ENCODE peak calls at places on chromosome 19, in five cellular contexts. C, O, X, M and B are unnamed samples.

GRCh38 chr19:47438793-47439220 is 19.5 kb upstream of the MEIS3 start:
- DNase-seq in O (peak; percentile 34), C (no peak), X (no peak), M (peak; percentile 36), B (no peak)

GRCh38 chr19:14185158-14185557 is 20.8 kb downstream of the ADGRL1 start:
- DNase-seq in C (no peak), O (no peak), X (no peak), M (no peak), B (no peak)

GRCh38 chr19:51142119-51142518 is at the start of gene SIGLEC7:
- DNase-seq in C (no peak), O (peak; percentile 62), M (no peak), X (peak; percentile 82), B (no peak)

GRCh38 chr19:30391554-30392551 is 19.7 kb downstream of the ZNF536 start:
- DNase-seq in C (no peak), X (no peak), M (no peak), O (peak; percentile 34), B (no peak)

GRCh38 chr19:4534836-4535658 is at the start of gene PLIN5:
- DNase-seq in C (peak; percentile 97), O (no peak), M (peak; percentile 96), X (peak; percentile 87), B (no peak)

GRCh38 chr19:51098366-51099069 is 9.7 kb downstream of the CTU1 start:
- DNase-seq in C (peak; percentile 76), O (no peak), M (no peak), X (peak; percentile 83), B (no peak)

GRCh38 chr19:45939792-45940514 is 25.4 kb upstream of the NANOS2 start:
- DNase-seq in C (no peak), O (peak; percentile 50), M (no peak), X (peak; percentile 44), B (no peak)

GRCh38 chr19:36215276-36216171 is 618 bp downstream of the ZNF146 start:
- DNase-seq in X (no peak), M (no peak), C (no peak), O (peak; percentile 25), B (no peak)

GRCh38 chr19:54029930-54030490 is 33.7 kb downstream of the VSTM1 start:
- DNase-seq in M (peak; percentile 66), C (peak; percentile 45), O (peak; percentile 76), X (peak; percentile 76), B (no peak)

GRCh38 chr19:43956827-43957226 is 5.8 kb downstream of the ZNF221 start:
- DNase-seq in M (no peak), O (peak; percentile 6), C (no peak), X (no peak), B (no peak)

GRCh38 chr19:33434886-33435705 is 61.6 kb downstream of the CEBPG start:
- DNase-seq in C (no peak), O (peak; percentile 37), X (peak; percentile 57), M (no peak), B (no peak)

GRCh38 chr19:6064016-6064702 is 46.1 kb downstream of the RFX2 start:
- DNase-seq in C (no peak), X (no peak), O (no peak), M (no peak), B (no peak)

GRCh38 chr19:5407356-5407755 is 47.9 kb upstream of the ZNRF4 start:
- DNase-seq in M (no peak), O (peak; percentile 37), C (no peak), X (no peak), B (no peak)

GRCh38 chr19:42528354-42529247 is at the start of gene CEACAM1:
- DNase-seq in O (no peak), C (no peak), X (peak; percentile 90), M (peak; percentile 79), B (peak; percentile 84)

GRCh38 chr19:15640904-15641597 is 354 bp downstream of the CYP4F3 start:
- DNase-seq in C (no peak), O (peak; percentile 17), X (no peak), M (no peak), B (no peak)
- TF ChIP-seq POLR2A in C (no peak), O (no peak), X (no peak), M (no peak), B (no peak)

DNA sequence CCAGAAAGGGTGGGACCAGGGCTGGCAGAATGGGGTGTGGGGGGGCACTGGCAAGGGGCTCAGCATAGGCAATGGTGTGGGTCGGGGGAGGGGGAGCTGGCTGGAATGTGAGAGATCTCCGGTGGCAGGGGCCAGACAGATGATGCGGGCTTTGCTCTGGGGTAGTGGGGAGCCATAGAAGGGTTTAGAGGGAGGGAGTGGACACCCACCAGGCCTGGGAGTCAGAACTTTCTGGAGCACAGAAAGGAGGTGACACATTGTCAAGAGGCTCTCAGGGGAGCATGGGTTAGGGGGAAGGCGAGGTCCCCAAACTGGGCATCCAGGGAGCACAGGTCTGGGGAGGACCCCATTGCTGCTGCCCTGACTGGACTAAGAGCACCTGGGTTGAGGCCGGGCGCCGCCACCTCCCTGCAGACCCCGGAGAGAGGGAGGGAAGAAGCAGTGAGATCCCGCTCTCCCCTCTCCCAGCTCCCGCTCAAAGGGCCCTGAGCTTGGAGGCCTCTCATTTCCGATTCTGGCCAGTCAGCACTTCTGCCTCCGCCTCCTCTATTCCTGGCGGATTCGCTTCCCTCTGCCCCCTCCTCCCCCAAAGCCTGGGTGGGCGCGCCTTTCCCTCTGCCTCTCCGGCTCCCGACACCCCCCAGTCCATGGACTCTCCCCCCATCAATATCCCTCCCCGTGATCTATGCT is 21.6 kb downstream of the SMIM24 start:
- DNase-seq in O (no peak), X (no peak), C (peak; percentile 83), M (no peak), B (no peak)
- TF ChIP-seq POLR2A in O (no peak), X (no peak), C (no peak), M (no peak), B (no peak)

GRCh38 chr19:13053761-13054604 is 48.7 kb downstream of the LYL1 start:
- DNase-seq in M (peak; percentile 89), C (peak; percentile 94), O (no peak), X (no peak), B (peak; percentile 69)
- TF ChIP-seq POLR2A in M (no peak), C (no peak), O (no peak), X (no peak), B (no peak)

DNA sequence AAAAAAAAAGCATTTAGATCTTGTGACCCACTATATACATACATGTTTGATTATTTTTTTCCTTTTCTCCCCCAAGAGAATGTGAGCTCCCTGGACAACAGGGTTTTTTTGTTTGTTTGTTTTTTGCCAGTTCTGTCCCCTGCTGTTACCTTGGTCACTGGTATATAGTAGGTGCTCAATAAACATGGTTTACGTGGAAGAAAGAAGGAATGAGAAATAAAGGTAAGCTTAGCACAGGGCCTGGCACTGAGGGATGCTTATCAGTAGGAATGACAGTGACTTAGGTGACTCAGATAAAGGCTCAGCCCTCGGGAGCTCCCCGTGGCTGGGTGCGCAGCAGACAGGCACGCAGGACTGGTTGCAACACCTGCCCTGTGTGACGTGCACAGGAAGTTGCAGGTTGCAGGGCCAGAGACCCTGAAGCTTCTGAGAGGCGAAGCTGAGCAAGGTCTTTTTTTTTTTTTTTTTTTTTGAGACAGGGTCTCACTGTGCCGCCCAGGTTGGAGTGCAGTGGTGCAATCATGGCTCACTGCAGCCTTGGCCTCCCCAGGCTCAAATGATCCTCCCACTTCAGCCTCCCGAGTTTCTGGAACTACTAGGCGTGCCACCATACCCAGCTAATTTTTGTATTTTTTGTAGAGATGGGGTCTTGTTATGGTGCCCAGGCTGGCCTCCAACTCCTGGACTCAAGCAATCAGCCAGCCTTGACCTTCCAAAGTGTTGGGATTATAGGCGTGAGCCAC is 10.3 kb upstream of the PAK4 start:
- DNase-seq in O (no peak), C (no peak), M (no peak), X (no peak), B (no peak)
- TF ChIP-seq POLR2A in O (no peak), C (no peak), M (no peak), X (no peak), B (no peak)

DNA sequence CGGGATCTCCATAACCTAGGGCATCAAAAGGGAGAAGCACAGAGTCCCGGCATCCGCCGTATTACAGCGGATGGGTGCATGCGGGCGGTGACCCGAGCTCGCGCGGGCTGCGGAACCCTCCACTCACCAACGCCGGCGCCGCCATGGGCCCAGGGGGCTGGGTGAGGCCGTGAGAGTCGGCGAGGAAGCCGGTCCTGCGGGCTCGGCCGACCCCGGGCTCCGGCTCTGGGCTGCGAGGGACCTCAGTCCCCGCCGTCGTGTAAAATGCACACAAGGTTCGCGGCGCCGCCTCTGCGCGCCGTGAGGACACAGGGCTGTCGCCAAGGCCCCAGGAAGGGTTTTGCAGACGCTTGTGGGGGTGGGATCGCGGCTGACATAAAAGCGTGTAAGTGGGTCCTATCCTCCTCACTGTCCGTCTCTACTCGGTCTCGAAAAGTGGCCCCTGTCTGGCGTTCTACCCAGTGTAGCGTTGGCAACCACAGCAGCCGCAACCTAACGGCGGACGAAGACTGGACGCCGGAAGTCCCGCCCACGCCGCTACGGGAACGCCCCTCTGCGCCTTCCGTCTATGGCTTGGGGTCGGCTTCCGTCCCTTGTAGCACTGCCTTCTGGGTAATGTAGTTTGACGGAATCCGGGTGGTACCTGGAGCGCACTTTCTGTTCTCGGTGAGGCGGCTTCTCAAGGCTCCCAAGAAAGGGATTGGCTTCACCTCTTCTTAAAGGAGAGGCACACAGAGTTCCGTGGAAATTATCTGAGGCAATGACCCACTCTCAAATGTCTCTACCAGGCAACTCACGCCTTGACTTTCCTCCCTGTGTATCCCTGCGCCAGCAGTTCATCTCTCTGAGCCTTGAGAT is at the start of gene ZNF599:
- DNase-seq in M (peak; percentile 91), X (peak; percentile 96), C (peak; percentile 95), O (peak; percentile 86), B (peak; percentile 87)
- TF ChIP-seq POLR2A in M (no peak), X (peak; percentile 51), C (peak; percentile 67), O (peak; percentile 21), B (no peak)

DNA sequence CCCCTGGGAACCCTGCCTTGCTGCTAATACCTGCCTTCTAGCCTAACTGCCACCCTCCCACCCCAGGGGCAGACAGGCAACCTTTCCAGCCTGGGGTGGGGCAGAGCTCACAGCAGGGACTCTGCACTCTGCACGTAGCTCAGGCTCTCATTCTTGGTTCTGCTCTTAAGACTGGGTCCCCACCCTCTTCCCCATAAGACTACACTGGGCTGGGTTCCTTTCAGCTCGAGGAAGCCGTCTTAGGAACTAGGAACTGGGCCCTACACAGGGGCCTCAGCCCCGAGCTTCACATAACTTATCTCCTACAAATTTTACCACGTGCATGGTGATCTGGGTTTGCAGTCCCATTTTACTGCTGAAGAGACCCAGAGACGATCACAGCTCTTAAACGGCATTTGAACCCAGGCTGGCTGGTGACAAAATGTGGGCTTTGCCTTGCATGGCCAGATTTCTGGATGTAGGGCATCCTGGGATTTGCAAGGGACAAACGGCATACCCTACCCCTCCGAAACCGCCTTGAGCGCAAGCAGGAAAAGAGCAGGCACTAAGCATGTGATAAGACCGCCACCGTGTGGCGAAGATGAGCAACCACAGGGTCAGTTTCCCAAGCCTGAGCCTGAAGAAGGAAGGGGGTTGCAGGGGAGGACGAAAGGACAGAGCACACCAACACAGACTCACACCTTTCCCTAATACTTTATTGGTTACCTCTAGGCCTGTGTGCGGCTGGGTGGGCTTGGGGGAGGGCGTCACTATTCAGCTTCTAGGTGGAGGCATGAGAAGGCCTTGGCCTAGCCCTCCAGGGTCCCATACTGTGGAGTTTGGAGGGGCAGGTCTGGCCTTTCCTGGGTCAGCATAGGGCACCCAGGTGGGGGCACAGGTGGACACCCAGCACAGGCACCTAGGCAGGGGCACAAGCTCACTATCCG is 5.1 kb downstream of the JUNB start:
- DNase-seq in O (peak; percentile 86), M (peak; percentile 79), C (peak; percentile 82), X (peak; percentile 93), B (peak; percentile 94)
- TF ChIP-seq POLR2A in O (no peak), M (no peak), C (peak; percentile 21), X (no peak), B (no peak)